ENCODE peak calls at places on chromosomes 2 and 18, in five cellular contexts. One of them, this sample, is unnamed.

GRCh38 chr2:170771049-170771937 is 1.1 kb downstream of the ERICH2 start:
- DNase-seq in tibial nerve: peak; percentile 6
- DNase-seq in astrocyte: peak; percentile 11
- DNase-seq in left cardiac atrium: no peak
- DNase-seq in GM23248: peak; percentile 54
- DNase-seq in this sample: no peak

GRCh38 chr2:61566566-61566965 is 28.4 kb upstream of the XPO1 start:
- DNase-seq in tibial nerve: no peak
- DNase-seq in astrocyte: peak; percentile 2
- DNase-seq in left cardiac atrium: no peak
- DNase-seq in GM23248: no peak
- DNase-seq in this sample: no peak

GRCh38 chr2:219423656-219424378 is 5.6 kb downstream of the DES start:
- DNase-seq in tibial nerve: no peak
- DNase-seq in astrocyte: no peak
- DNase-seq in left cardiac atrium: no peak
- DNase-seq in GM23248: no peak
- DNase-seq in this sample: no peak

GRCh38 chr2:136297312-136297711 is 179.4 kb upstream of the CXCR4 start:
- DNase-seq in tibial nerve: no peak
- DNase-seq in astrocyte: no peak
- DNase-seq in left cardiac atrium: no peak
- DNase-seq in GM23248: no peak
- DNase-seq in this sample: no peak

GRCh38 chr2:146489386-146489785 is 1355.4 kb upstream of the ACVR2A start:
- DNase-seq in tibial nerve: no peak
- DNase-seq in astrocyte: peak; percentile 20
- DNase-seq in left cardiac atrium: no peak
- DNase-seq in GM23248: peak; percentile 7
- DNase-seq in this sample: no peak

GRCh38 chr18:68956650-68957049 is 158.8 kb downstream of the CCDC102B start:
- DNase-seq in tibial nerve: no peak
- DNase-seq in astrocyte: no peak
- DNase-seq in left cardiac atrium: no peak
- DNase-seq in GM23248: no peak
- DNase-seq in this sample: no peak

GRCh38 chr2:16122556-16122955 is 182.2 kb downstream of the MYCN start:
- DNase-seq in tibial nerve: no peak
- DNase-seq in astrocyte: no peak
- DNase-seq in left cardiac atrium: no peak
- DNase-seq in GM23248: no peak
- DNase-seq in this sample: no peak

GRCh38 chr2:17644997-17645715 is 104.7 kb downstream of the VSNL1 start:
- DNase-seq in tibial nerve: no peak
- DNase-seq in astrocyte: peak; percentile 31
- DNase-seq in left cardiac atrium: no peak
- DNase-seq in GM23248: peak; percentile 87
- DNase-seq in this sample: no peak

GRCh38 chr2:55048514-55048924 is 1.7 kb downstream of the RTN4 start:
- DNase-seq in tibial nerve: peak; percentile 24
- DNase-seq in astrocyte: no peak
- DNase-seq in left cardiac atrium: no peak
- DNase-seq in GM23248: peak; percentile 71
- DNase-seq in this sample: no peak

GRCh38 chr18:68841301-68841700 is 43.4 kb downstream of the CCDC102B start:
- DNase-seq in tibial nerve: no peak
- DNase-seq in astrocyte: peak; percentile 4
- DNase-seq in left cardiac atrium: no peak
- DNase-seq in GM23248: no peak
- DNase-seq in this sample: no peak

GRCh38 chr2:173711816-173712215 is 253.4 kb downstream of the SP3 start:
- DNase-seq in tibial nerve: no peak
- DNase-seq in astrocyte: no peak
- DNase-seq in left cardiac atrium: no peak
- DNase-seq in GM23248: no peak
- DNase-seq in this sample: no peak

GRCh38 chr2:185291035-185291647 is 447.5 kb upstream of the FSIP2 start:
- DNase-seq in tibial nerve: peak; percentile 17
- DNase-seq in astrocyte: peak; percentile 30
- DNase-seq in left cardiac atrium: peak; percentile 27
- DNase-seq in GM23248: peak; percentile 62
- DNase-seq in this sample: no peak

GRCh38 chr2:159035790-159036411 is 67.5 kb downstream of the TANC1 start:
- DNase-seq in tibial nerve: no peak
- DNase-seq in astrocyte: peak; percentile 85
- DNase-seq in left cardiac atrium: no peak
- DNase-seq in GM23248: peak; percentile 39
- DNase-seq in this sample: no peak

GRCh38 chr18:58308463-58308862 is 264.4 kb downstream of the NEDD4L start:
- DNase-seq in tibial nerve: no peak
- DNase-seq in astrocyte: no peak
- DNase-seq in left cardiac atrium: no peak
- DNase-seq in GM23248: no peak
- DNase-seq in this sample: no peak

GRCh38 chr2:20582600-20583221 is 68.2 kb downstream of the HS1BP3 start:
- DNase-seq in tibial nerve: no peak
- DNase-seq in astrocyte: no peak
- DNase-seq in left cardiac atrium: peak; percentile 12
- DNase-seq in GM23248: no peak
- DNase-seq in this sample: peak; percentile 32

GRCh38 chr2:1046067-1046466 is 95.4 kb downstream of the SNTG2 start:
- DNase-seq in tibial nerve: no peak
- DNase-seq in astrocyte: no peak
- DNase-seq in left cardiac atrium: no peak
- DNase-seq in GM23248: no peak
- DNase-seq in this sample: no peak

GRCh38 chr2:74877781-74878433 is 44.0 kb downstream of the HK2 start:
- DNase-seq in tibial nerve: no peak
- DNase-seq in astrocyte: no peak
- DNase-seq in left cardiac atrium: no peak
- DNase-seq in GM23248: no peak
- DNase-seq in this sample: no peak

GRCh38 chr2:31140151-31140550 is 1.9 kb upstream of the GALNT14 start:
- DNase-seq in tibial nerve: no peak
- DNase-seq in astrocyte: no peak
- DNase-seq in left cardiac atrium: no peak
- DNase-seq in GM23248: peak; percentile 7
- DNase-seq in this sample: no peak

GRCh38 chr2:81283081-81283480 is 978.5 kb upstream of the LRRTM1 start:
- DNase-seq in tibial nerve: no peak
- DNase-seq in astrocyte: no peak
- DNase-seq in left cardiac atrium: no peak
- DNase-seq in GM23248: no peak
- DNase-seq in this sample: no peak

GRCh38 chr18:37541517-37541916 is 24.1 kb downstream of the CELF4 start:
- DNase-seq in tibial nerve: no peak
- DNase-seq in astrocyte: no peak
- DNase-seq in left cardiac atrium: no peak
- DNase-seq in GM23248: no peak
- DNase-seq in this sample: no peak

GRCh38 chr2:3870222-3870621 is 166.8 kb downstream of the DCDC2C start:
- DNase-seq in tibial nerve: no peak
- DNase-seq in astrocyte: no peak
- DNase-seq in left cardiac atrium: no peak
- DNase-seq in GM23248: no peak
- DNase-seq in this sample: no peak

GRCh38 chr18:77320960-77321559 is 71.4 kb downstream of the GALR1 start:
- DNase-seq in tibial nerve: no peak
- DNase-seq in astrocyte: no peak
- DNase-seq in left cardiac atrium: no peak
- DNase-seq in GM23248: no peak
- DNase-seq in this sample: no peak

GRCh38 chr2:150470435-150470834 is 17.0 kb downstream of the RND3 start:
- DNase-seq in tibial nerve: no peak
- DNase-seq in astrocyte: no peak
- DNase-seq in left cardiac atrium: no peak
- DNase-seq in GM23248: peak; percentile 24
- DNase-seq in this sample: no peak

GRCh38 chr2:100919316-100919715 is 82.8 kb upstream of the RPL31 start:
- DNase-seq in tibial nerve: no peak
- DNase-seq in astrocyte: no peak
- DNase-seq in left cardiac atrium: no peak
- DNase-seq in GM23248: no peak
- DNase-seq in this sample: no peak

GRCh38 chr2:181234429-181235410 is 222.5 kb upstream of the ITGA4 start:
- DNase-seq in tibial nerve: no peak
- DNase-seq in astrocyte: no peak
- DNase-seq in left cardiac atrium: no peak
- DNase-seq in GM23248: no peak
- DNase-seq in this sample: no peak

GRCh38 chr2:23599691-23600090 is 214.7 kb downstream of the KLHL29 start:
- DNase-seq in tibial nerve: no peak
- DNase-seq in astrocyte: no peak
- DNase-seq in left cardiac atrium: no peak
- DNase-seq in GM23248: no peak
- DNase-seq in this sample: no peak

GRCh38 chr2:166671235-166671634 is 177.2 kb upstream of the SCN7A start:
- DNase-seq in tibial nerve: no peak
- DNase-seq in astrocyte: peak; percentile 39
- DNase-seq in left cardiac atrium: no peak
- DNase-seq in GM23248: no peak
- DNase-seq in this sample: no peak

GRCh38 chr2:96158554-96158940 is 13.3 kb upstream of the DUSP2 start:
- DNase-seq in tibial nerve: no peak
- DNase-seq in astrocyte: no peak
- DNase-seq in left cardiac atrium: no peak
- DNase-seq in GM23248: no peak
- DNase-seq in this sample: peak; percentile 67

GRCh38 chr2:107932986-107933385 is 53.3 kb upstream of the SLC5A7 start:
- DNase-seq in tibial nerve: no peak
- DNase-seq in astrocyte: no peak
- DNase-seq in left cardiac atrium: no peak
- DNase-seq in GM23248: peak; percentile 44
- DNase-seq in this sample: no peak

GRCh38 chr18:47931707-47932103 is 1.2 kb upstream of the SMAD2 start:
- DNase-seq in tibial nerve: no peak
- DNase-seq in astrocyte: no peak
- DNase-seq in left cardiac atrium: no peak
- DNase-seq in GM23248: peak; percentile 20
- DNase-seq in this sample: no peak

GRCh38 chr2:130337735-130338325 is 4.9 kb upstream of the IMP4 start:
- DNase-seq in tibial nerve: no peak
- DNase-seq in astrocyte: peak; percentile 86
- DNase-seq in left cardiac atrium: no peak
- DNase-seq in GM23248: peak; percentile 75
- DNase-seq in this sample: no peak

GRCh38 chr2:238019962-238020361 is 40.8 kb upstream of the SCLY start:
- DNase-seq in tibial nerve: no peak
- DNase-seq in astrocyte: no peak
- DNase-seq in left cardiac atrium: no peak
- DNase-seq in GM23248: peak; percentile 50
- DNase-seq in this sample: no peak